ENCODE peak calls at places on chromosomes 3 and 15, in six cellular contexts. E, K, Z, L, X and Y are unnamed samples.
A peak's percentile ranks its signal among the peaks of the same experiment; 100 is the strongest.

GRCh38 chr3:52281980-52282801 is 3.7 kb upstream of the WDR82 start:
- DNase-seq in E (no peak), K (no peak), Z (no peak), L (no peak), X (peak; percentile 59), Y (no peak)

GRCh38 chr15:96553006-96553405 is 222.5 kb downstream of the NR2F2 start:
- DNase-seq in E (no peak), K (no peak), Z (no peak), L (no peak), X (no peak), Y (no peak)

GRCh38 chr3:15064299-15064834 is 748 bp downstream of the MRPS25 start:
- DNase-seq in E (no peak), K (peak; percentile 61), Z (peak; percentile 39), L (no peak), X (no peak), Y (peak; percentile 61)

GRCh38 chr3:27391796-27392195 is 22.6 kb upstream of the NEK10 start:
- DNase-seq in E (no peak), K (no peak), Z (no peak), L (no peak), X (no peak), Y (no peak)

GRCh38 chr3:179234244-179234643 is 16.7 kb downstream of the KCNMB3 start:
- DNase-seq in E (no peak), K (no peak), Z (no peak), L (no peak), X (no peak), Y (peak; percentile 23)

GRCh38 chr15:70473623-70474366 is 289.6 kb downstream of the UACA start:
- DNase-seq in E (no peak), K (peak; percentile 38), Z (no peak), L (no peak), X (no peak), Y (no peak)

GRCh38 chr15:93017521-93017920 is 71.5 kb downstream of the RGMA start:
- DNase-seq in E (no peak), K (no peak), Z (no peak), L (no peak), X (no peak), Y (no peak)

GRCh38 chr15:79067969-79068368 is 22.6 kb downstream of the RASGRF1 start:
- DNase-seq in E (no peak), K (no peak), Z (no peak), L (no peak), X (no peak), Y (no peak)

GRCh38 chr15:69562564-69562963 is 109.9 kb downstream of the RPLP1 start:
- DNase-seq in E (no peak), K (no peak), Z (no peak), L (no peak), X (no peak), Y (no peak)

GRCh38 chr15:51620647-51621046 is 1.9 kb downstream of the DMXL2 start:
- DNase-seq in E (no peak), K (no peak), Z (peak; percentile 67), L (no peak), X (no peak), Y (peak; percentile 58)

GRCh38 chr3:182136008-182136910 is 424.5 kb downstream of the SOX2 start:
- DNase-seq in E (peak; percentile 5), K (no peak), Z (peak; percentile 4), L (no peak), X (peak; percentile 70), Y (no peak)

GRCh38 chr15:41535529-41535928 is 8.5 kb downstream of the RPAP1 start:
- DNase-seq in E (no peak), K (no peak), Z (peak; percentile 45), L (no peak), X (no peak), Y (no peak)

GRCh38 chr3:113523241-113523640 is 8.3 kb upstream of the SPICE1 start:
- DNase-seq in E (no peak), K (no peak), Z (no peak), L (no peak), X (no peak), Y (no peak)

GRCh38 chr3:126553284-126553811 is 5.4 kb downstream of the C3orf22 start:
- DNase-seq in E (no peak), K (no peak), Z (no peak), L (no peak), X (no peak), Y (no peak)

GRCh38 chr3:57256844-57257243 is 29.3 kb downstream of the APPL1 start:
- DNase-seq in E (no peak), K (no peak), Z (no peak), L (no peak), X (no peak), Y (no peak)

GRCh38 chr15:68055224-68055705 is 1.1 kb downstream of the PIAS1 start:
- DNase-seq in E (no peak), K (peak; percentile 42), Z (peak; percentile 57), L (peak; percentile 88), X (no peak), Y (peak; percentile 60)

GRCh38 chr3:149114458-149114857 is 15.0 kb upstream of the HPS3 start:
- DNase-seq in E (no peak), K (no peak), Z (no peak), L (no peak), X (no peak), Y (no peak)

GRCh38 chr3:143951351-143951971 is 20.2 kb upstream of the DIPK2A start:
- DNase-seq in E (no peak), K (peak; percentile 49), Z (peak; percentile 38), L (no peak), X (peak; percentile 34), Y (peak; percentile 42)

GRCh38 chr3:132843851-132844565 is 121.8 kb upstream of the NPHP3 start:
- DNase-seq in E (no peak), K (no peak), Z (no peak), L (no peak), X (no peak), Y (no peak)

GRCh38 chr3:32843504-32844321 is 25.9 kb downstream of the TRIM71 start:
- DNase-seq in E (no peak), K (no peak), Z (no peak), L (no peak), X (no peak), Y (peak; percentile 52)

GRCh38 chr3:172312006-172312405 is 136.2 kb downstream of the GHSR start:
- DNase-seq in E (no peak), K (no peak), Z (no peak), L (no peak), X (no peak), Y (no peak)

GRCh38 chr3:149670742-149671492 is 13.1 kb upstream of the WWTR1 start:
- DNase-seq in E (no peak), K (no peak), Z (no peak), L (no peak), X (peak; percentile 47), Y (no peak)

GRCh38 chr3:112605285-112605684 is 35.7 kb downstream of the CCDC80 start:
- DNase-seq in E (no peak), K (peak; percentile 98), Z (no peak), L (no peak), X (no peak), Y (no peak)

GRCh38 chr3:196336319-196337145 is 1.7 kb downstream of the TM4SF19 start:
- DNase-seq in E (no peak), K (no peak), Z (peak; percentile 73), L (no peak), X (no peak), Y (no peak)

GRCh38 chr3:185657211-185657610 is 71.1 kb downstream of the SENP2 start:
- DNase-seq in E (no peak), K (no peak), Z (no peak), L (no peak), X (no peak), Y (no peak)

GRCh38 chr3:10715886-10716285 is 100.1 kb upstream of the SLC6A11 start:
- DNase-seq in E (no peak), K (no peak), Z (no peak), L (no peak), X (no peak), Y (no peak)

GRCh38 chr3:186630950-186631624 is 9.1 kb upstream of the FETUB start:
- DNase-seq in E (no peak), K (no peak), Z (no peak), L (no peak), X (peak; percentile 92), Y (no peak)

GRCh38 chr15:49036650-49037545 is 9.3 kb downstream of the SECISBP2L start:
- DNase-seq in E (no peak), K (no peak), Z (peak; percentile 9), L (no peak), X (no peak), Y (no peak)

GRCh38 chr3:141050913-141051632 is at the start of gene SPSB4:
- DNase-seq in E (peak; percentile 57), K (peak; percentile 27), Z (no peak), L (no peak), X (peak; percentile 14), Y (peak; percentile 61)
- TF ChIP-seq MYC in E (no peak), K (no peak), Z (no peak), L (no peak), X (no peak), Y (no peak)

DNA sequence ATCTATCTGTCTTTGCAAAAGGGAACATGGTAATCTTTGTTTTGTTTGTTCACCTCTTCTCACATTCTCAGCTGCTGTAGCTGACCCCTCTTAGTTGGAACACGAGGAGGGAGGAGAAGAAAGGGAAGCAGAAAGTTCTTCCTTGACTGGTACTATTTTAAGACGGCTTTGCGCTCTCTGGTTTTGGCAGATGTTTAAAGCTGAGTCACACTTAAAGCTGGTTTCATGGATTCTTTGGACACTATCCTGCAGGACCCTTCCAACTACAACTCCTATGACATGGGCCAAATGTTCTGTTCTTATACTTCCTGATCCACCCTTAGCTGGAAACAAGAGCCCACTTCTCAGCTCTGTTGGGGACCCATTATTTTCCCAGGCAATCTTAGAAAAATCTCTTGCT is 40.6 kb upstream of the FXR1 start:
- DNase-seq in E (no peak), K (no peak), Z (no peak), L (no peak), X (no peak), Y (no peak)
- TF ChIP-seq MYC in E (no peak), K (no peak), Z (no peak), L (no peak), X (no peak), Y (no peak)

GRCh38 chr3:146646251-146646650 is 41.1 kb upstream of the PLSCR5 start:
- DNase-seq in E (no peak), K (no peak), Z (no peak), L (no peak), X (no peak), Y (peak; percentile 63)
- TF ChIP-seq MYC in E (no peak), K (no peak), Z (no peak), L (no peak), X (no peak), Y (no peak)

GRCh38 chr15:88334436-88334835 is 77.9 kb upstream of the NTRK3 start:
- DNase-seq in E (no peak), K (peak; percentile 1), Z (no peak), L (no peak), X (no peak), Y (no peak)

GRCh38 chr15:88335074-88335473 is 78.5 kb upstream of the NTRK3 start:
- DNase-seq in E (no peak), K (no peak), Z (no peak), L (no peak), X (no peak), Y (no peak)

GRCh38 chr15:88326924-88327323 is 70.4 kb upstream of the NTRK3 start:
- DNase-seq in E (no peak), K (no peak), Z (no peak), L (no peak), X (no peak), Y (no peak)

DNA sequence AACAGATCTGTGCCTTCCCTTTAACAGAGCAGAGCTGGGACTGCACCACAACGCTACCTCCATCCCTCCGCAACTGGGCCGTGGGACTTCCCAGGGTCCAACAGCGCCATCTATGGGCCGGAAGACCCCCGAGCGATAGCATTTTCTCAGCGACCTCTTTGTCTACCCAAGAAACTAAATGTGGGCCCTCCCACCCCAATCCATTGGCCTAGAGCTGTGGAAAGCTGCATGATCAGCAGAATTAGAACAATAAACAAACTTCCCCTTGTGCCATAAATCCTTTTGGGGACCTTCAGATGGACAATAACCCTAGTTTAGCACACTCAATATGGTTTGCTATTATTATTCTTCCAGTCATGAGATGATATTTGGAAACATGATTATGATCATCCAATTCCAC is 74.8 kb upstream of the NTRK3 start:
- DNase-seq in E (peak; percentile 72), K (peak; percentile 6), Z (peak; percentile 68), L (no peak), X (peak; percentile 29), Y (peak; percentile 73)
- TF ChIP-seq MYC in E (no peak), K (no peak), Z (no peak), L (no peak), X (no peak), Y (no peak)